ENCODE peak calls at places on chromosomes 11 and 22, in seven cellular contexts. W is NB4, T is fibroblast of villous mesenchyme, P is heart left ventricle, E is colonic mucosa, O is epithelial cell of esophagus, M is bronchial epithelial cell. X is an unnamed sample.
A peak's percentile ranks its signal among the peaks of the same experiment; 100 is the strongest.

GRCh38 chr11:46248270-46249102 is 29.0 kb upstream of the CREB3L1 start:
- DNase-seq in W (peak; percentile 77), T (peak; percentile 95), P (no peak), E (no peak), O (peak; percentile 91), M (peak; percentile 90), X (peak; percentile 59)

GRCh38 chr11:14973621-14974020 is 1.5 kb upstream of the CALCA start:
- DNase-seq in W (no peak), T (no peak), P (peak; percentile 23), E (no peak), O (peak; percentile 23), M (no peak), X (no peak)

GRCh38 chr22:39655736-39656285 is 85.3 kb downstream of the CACNA1I start:
- DNase-seq in W (no peak), T (no peak), P (no peak), E (no peak), O (no peak), M (no peak), X (no peak)

GRCh38 chr11:15519124-15519791 is 404.5 kb downstream of the INSC start:
- DNase-seq in W (no peak), T (no peak), P (no peak), E (no peak), O (no peak), M (no peak), X (no peak)

GRCh38 chr11:28760676-28761390 is 652.6 kb downstream of the METTL15 start:
- DNase-seq in W (no peak), T (peak; percentile 42), P (no peak), E (no peak), O (peak; percentile 65), M (peak; percentile 86), X (peak; percentile 87)

GRCh38 chr11:8252388-8252787 is 11.3 kb downstream of the LMO1 start:
- DNase-seq in W (no peak), T (no peak), P (no peak), E (no peak), O (peak; percentile 44), M (peak; percentile 48), X (no peak)

GRCh38 chr22:50194037-50194809 is 6.6 kb upstream of the SELENOO start:
- DNase-seq in W (no peak), T (no peak), P (peak; percentile 21), E (no peak), O (no peak), M (no peak), X (no peak)

GRCh38 chr11:73001615-73002014 is 140.5 kb downstream of the FCHSD2 start:
- DNase-seq in W (no peak), T (no peak), P (no peak), E (no peak), O (no peak), M (no peak), X (peak; percentile 7)

GRCh38 chr22:19872779-19873137 is 18.1 kb upstream of the GNB1L start:
- DNase-seq in W (no peak), T (no peak), P (peak; percentile 22), E (peak; percentile 55), O (no peak), M (no peak), X (no peak)

GRCh38 chr11:34546511-34547206 is 33.1 kb upstream of the ELF5 start:
- DNase-seq in W (no peak), T (no peak), P (no peak), E (no peak), O (peak; percentile 16), M (peak; percentile 28), X (no peak)

GRCh38 chr11:22304337-22304961 is 33.7 kb upstream of the SLC17A6 start:
- DNase-seq in W (peak; percentile 42), T (peak; percentile 20), P (no peak), E (no peak), O (peak; percentile 49), M (peak; percentile 39), X (peak; percentile 4)

GRCh38 chr22:49961601-49962011 is 1.0 kb downstream of the PIM3 start:
- DNase-seq in W (no peak), T (no peak), P (peak; percentile 39), E (peak; percentile 38), O (no peak), M (no peak), X (no peak)

GRCh38 chr22:49103314-49104052 is 724.2 kb downstream of the BRD1 start:
- DNase-seq in W (no peak), T (no peak), P (no peak), E (no peak), O (no peak), M (no peak), X (no peak)

GRCh38 chr11:34830648-34831047 is 85.5 kb downstream of the APIP start:
- DNase-seq in W (no peak), T (no peak), P (peak; percentile 65), E (no peak), O (no peak), M (no peak), X (peak; percentile 4)

GRCh38 chr11:12842933-12843636 is 166.0 kb upstream of the RASSF10 start:
- DNase-seq in W (no peak), T (no peak), P (no peak), E (peak; percentile 60), O (peak; percentile 72), M (peak; percentile 47), X (no peak)

GRCh38 chr11:83051760-83052671 is 19.7 kb downstream of the RAB30 start:
- DNase-seq in W (no peak), T (peak; percentile 98), P (peak; percentile 70), E (no peak), O (peak; percentile 96), M (peak; percentile 98), X (no peak)

GRCh38 chr22:17734197-17734596 is 40.1 kb downstream of the BID start:
- DNase-seq in W (peak; percentile 46), T (no peak), P (no peak), E (no peak), O (no peak), M (no peak), X (no peak)

GRCh38 chr11:609355-609811 is 6.4 kb downstream of the IRF7 start:
- DNase-seq in W (no peak), T (no peak), P (no peak), E (no peak), O (no peak), M (no peak), X (no peak)

DNA sequence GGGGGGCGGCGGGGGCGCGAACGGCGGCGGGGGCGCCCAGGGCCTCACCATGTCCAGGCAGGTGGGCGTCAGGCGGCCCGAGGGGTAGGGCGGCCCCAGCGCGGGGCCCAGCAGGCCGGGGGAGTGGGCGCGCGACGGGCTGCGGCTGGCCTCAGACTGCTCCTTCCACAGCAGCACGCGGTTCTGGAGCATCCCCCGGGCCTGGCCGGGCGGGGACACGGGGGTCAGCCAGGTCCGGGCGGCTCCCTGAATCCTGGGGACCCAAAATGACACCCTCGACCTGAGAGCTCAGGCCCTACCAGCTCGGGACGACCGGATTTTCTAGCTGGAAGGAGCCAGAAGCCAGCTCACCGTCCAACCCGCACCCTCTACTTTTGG is 5.5 kb upstream of the SLC16A8 start:
- DNase-seq in W (no peak), T (no peak), P (no peak), E (no peak), O (no peak), M (no peak), X (no peak)
- H3K4me3 ChIP-seq in W (no peak overlapping the region), T (no peak overlapping the region), P (no peak overlapping the region), E (no peak overlapping the region), O (no peak overlapping the region), M (no peak overlapping the region), X (no peak overlapping the region)

DNA sequence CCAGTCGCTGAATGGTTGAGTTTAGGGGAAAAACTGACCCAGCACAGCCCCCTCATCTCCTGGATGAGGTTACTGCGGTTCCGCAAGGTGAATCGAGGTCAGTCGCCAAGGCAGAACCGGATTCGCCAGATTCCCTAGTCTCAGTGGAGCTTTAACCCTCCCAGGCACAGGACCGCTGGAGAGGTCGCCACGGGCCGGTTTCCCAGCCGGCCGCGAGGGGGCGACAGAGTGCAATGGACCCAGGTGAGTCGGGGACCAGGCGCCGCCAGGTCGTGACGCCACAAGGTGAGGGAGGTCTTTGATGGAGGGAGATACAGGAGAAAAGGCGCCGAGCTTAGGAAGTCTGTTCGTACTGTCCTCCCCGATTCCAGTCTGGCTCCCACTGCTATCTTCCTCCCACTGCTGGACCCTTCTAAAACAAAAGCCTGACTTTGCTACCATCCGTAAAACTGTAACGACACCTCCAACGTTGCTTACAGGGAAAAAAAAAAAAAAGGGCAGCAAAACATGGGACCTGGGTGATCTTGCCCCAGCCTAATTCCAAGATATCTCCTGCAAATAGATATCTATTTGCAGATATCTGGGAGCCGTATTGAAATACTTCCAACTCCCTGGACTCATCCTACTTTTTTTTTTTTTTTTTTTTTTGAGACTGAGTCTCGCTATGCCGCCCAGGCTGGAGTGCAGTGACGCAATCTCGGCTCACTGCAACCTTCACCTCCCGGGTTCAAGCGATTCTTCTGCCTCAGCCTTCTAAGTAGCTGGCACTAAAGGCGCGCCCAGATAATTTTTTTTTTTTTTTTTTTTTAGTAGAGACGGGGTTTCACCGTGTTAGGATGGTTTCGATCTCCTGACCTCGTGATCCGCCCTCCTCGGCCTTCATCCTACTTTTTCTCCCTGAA is 1.4 kb upstream of the GGA1 start:
- DNase-seq in W (peak; percentile 75), T (peak; percentile 63), P (peak; percentile 79), E (peak; percentile 97), O (peak; percentile 93), M (peak; percentile 82), X (no peak)
- TF ChIP-seq CTCF in W (peak; percentile 93), T (peak; percentile 98), P (peak; percentile 95), E (peak; percentile 97), O (peak; percentile 98), M (peak; percentile 99), X (peak; percentile 96)

GRCh38 chr22:45860201-45860600 is 116.8 kb downstream of the WNT7B start:
- DNase-seq in W (no peak), T (no peak), P (no peak), E (no peak), O (no peak), M (no peak), X (no peak)

GRCh38 chr22:45859231-45860161 is 117.5 kb downstream of the WNT7B start:
- DNase-seq in W (no peak), T (no peak), P (no peak), E (no peak), O (peak; percentile 92), M (peak; percentile 93), X (no peak)

GRCh38 chr22:45857519-45857918 is 119.4 kb downstream of the WNT7B start:
- DNase-seq in W (no peak), T (no peak), P (no peak), E (no peak), O (no peak), M (no peak), X (no peak)

GRCh38 chr22:45863981-45864751 is 112.8 kb downstream of the WNT7B start:
- DNase-seq in W (peak; percentile 75), T (peak; percentile 28), P (peak; percentile 71), E (peak; percentile 81), O (peak; percentile 69), M (peak; percentile 78), X (no peak)

DNA sequence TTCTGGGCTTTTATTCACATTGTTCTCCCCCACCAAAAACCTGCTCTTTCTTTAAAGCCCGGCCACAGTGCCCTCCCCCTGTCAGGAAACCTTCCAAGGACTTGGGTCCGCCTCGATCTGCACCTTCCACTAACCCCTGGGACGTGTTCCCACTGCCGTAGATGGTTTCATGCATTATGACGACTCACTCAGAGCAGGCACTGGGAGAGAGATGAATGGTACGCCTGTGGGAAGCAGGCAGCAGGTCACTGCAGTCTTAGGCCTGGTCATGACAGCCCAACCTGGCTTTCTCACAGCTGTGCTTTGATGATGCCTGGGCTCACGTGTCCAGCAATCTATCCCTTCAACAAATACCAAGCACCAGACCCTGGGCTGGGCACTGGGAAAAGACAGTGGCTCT is 115.7 kb downstream of the WNT7B start:
- DNase-seq in W (no peak), T (no peak), P (no peak), E (no peak), O (no peak), M (no peak), X (no peak)
- H3K4me3 ChIP-seq in W (no peak overlapping the region), T (no peak overlapping the region), P (no peak overlapping the region), E (no peak overlapping the region), O (no peak overlapping the region), M (no peak overlapping the region), X (no peak overlapping the region)

GRCh38 chr11:90500922-90501568 is 278.2 kb upstream of the CHORDC1 start:
- DNase-seq in W (no peak), T (no peak), P (no peak), E (no peak), O (no peak), M (no peak), X (no peak)
- TF ChIP-seq CTCF in W (no peak), T (no peak), P (no peak), E (no peak), O (no peak), M (no peak), X (no peak)